ENCODE peak calls at places on chromosome 15, in eight cellular contexts. E is adrenal gland, K is pancreas, Y is transverse colon, W is IMR-90, Q is PC-9, H is tibial artery, V is fibroblast of lung. N is an unnamed sample.

GRCh38 chr15:90471126-90471525 is 58.6 kb upstream of the CRTC3 start:
- DNase-seq in E (no peak), K (no peak), Y (no peak), W (no peak), Q (no peak), H (no peak), V (no peak), N (no peak)

GRCh38 chr15:70902105-70902504 is 9.5 kb downstream of the LRRC49 start:
- DNase-seq in E (no peak), K (no peak), Y (peak; percentile 30), W (peak; percentile 95), Q (peak; percentile 50), H (no peak), V (peak; percentile 71), N (peak; percentile 63)

GRCh38 chr15:56736308-56736707 is 3.0 kb upstream of the ZNF280D start:
- DNase-seq in E (peak; percentile 36), K (no peak), Y (no peak), W (peak; percentile 61), Q (no peak), H (no peak), V (peak; percentile 60), N (no peak)

GRCh38 chr15:101126618-101127502 is 125.0 kb downstream of the CHSY1 start:
- DNase-seq in E (no peak), K (no peak), Y (no peak), W (peak; percentile 81), Q (no peak), H (no peak), V (peak; percentile 78), N (no peak)

GRCh38 chr15:62277816-62278394 is 112.8 kb upstream of the C2CD4B start:
- DNase-seq in E (no peak), K (no peak), Y (no peak), W (no peak), Q (no peak), H (no peak), V (no peak), N (no peak)

GRCh38 chr15:62904511-62904910 is 138.0 kb upstream of the TPM1 start:
- DNase-seq in E (no peak), K (no peak), Y (no peak), W (no peak), Q (no peak), H (no peak), V (peak; percentile 51), N (no peak)

GRCh38 chr15:81339321-81339720 is 15.4 kb upstream of the STARD5 start:
- DNase-seq in E (no peak), K (no peak), Y (no peak), W (no peak), Q (no peak), H (no peak), V (no peak), N (no peak)

GRCh38 chr15:80749589-80749988 is 29.6 kb upstream of the CEMIP start:
- DNase-seq in E (no peak), K (no peak), Y (no peak), W (peak; percentile 46), Q (no peak), H (no peak), V (no peak), N (no peak)

GRCh38 chr15:77411614-77411976 is 8.3 kb downstream of the PEAK1 start:
- DNase-seq in E (no peak), K (no peak), Y (no peak), W (no peak), Q (no peak), H (no peak), V (no peak), N (no peak)

GRCh38 chr15:44038801-44039200 is 156.3 kb downstream of the FRMD5 start:
- DNase-seq in E (no peak), K (no peak), Y (no peak), W (peak; percentile 66), Q (peak; percentile 39), H (no peak), V (peak; percentile 41), N (peak; percentile 88)

GRCh38 chr15:69451951-69452701 is 492 bp upstream of the RPLP1 start:
- DNase-seq in E (no peak), K (no peak), Y (no peak), W (peak; percentile 56), Q (peak; percentile 8), H (no peak), V (peak; percentile 70), N (no peak)

GRCh38 chr15:68470049-68470738 is 38.2 kb upstream of the ITGA11 start:
- DNase-seq in E (no peak), K (no peak), Y (no peak), W (no peak), Q (no peak), H (no peak), V (no peak), N (no peak)

GRCh38 chr15:61839541-61839940 is 220.7 kb downstream of the VPS13C start:
- DNase-seq in E (no peak), K (no peak), Y (no peak), W (peak; percentile 20), Q (no peak), H (no peak), V (peak; percentile 31), N (no peak)

GRCh38 chr15:92392966-92393286 is 755 bp upstream of the ST8SIA2 start:
- DNase-seq in E (no peak), K (no peak), Y (no peak), W (no peak), Q (no peak), H (no peak), V (no peak), N (no peak)

GRCh38 chr15:92393994-92394326 is 279 bp downstream of the ST8SIA2 start:
- DNase-seq in E (no peak), K (no peak), Y (no peak), W (no peak), Q (no peak), H (no peak), V (no peak), N (no peak)

GRCh38 chr15:92393287-92393993 is at the start of gene ST8SIA2:
- DNase-seq in E (no peak), K (no peak), Y (no peak), W (no peak), Q (no peak), H (no peak), V (peak; percentile 3), N (no peak)

GRCh38 chr15:92392462-92392861 is 1.2 kb upstream of the ST8SIA2 start:
- DNase-seq in E (no peak), K (no peak), Y (no peak), W (no peak), Q (no peak), H (no peak), V (no peak), N (no peak)

DNA sequence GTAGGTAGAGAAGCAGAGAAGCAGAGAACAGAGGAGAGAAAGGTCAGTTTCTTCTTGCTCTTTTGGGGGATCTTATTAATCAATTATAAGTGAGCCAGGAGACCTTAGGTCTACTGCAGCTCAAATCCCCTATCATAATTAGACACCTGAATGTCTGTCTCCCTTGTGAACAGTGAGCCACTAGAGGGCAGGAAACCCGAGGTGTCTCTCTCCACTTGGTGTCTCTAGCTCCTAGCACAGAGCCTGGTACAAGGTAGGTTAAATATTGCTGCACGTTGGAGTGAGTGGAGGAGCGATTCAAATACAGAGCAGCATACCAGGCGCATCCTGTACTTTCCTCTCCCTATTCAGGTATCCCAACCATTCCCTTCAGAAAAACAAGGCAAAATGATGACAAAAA is 2.0 kb upstream of the ST8SIA2 start:
- DNase-seq in E (peak; percentile 13), K (no peak), Y (no peak), W (peak; percentile 1), Q (peak; percentile 3), H (no peak), V (peak; percentile 20), N (no peak)
- H3K4me3 ChIP-seq in E (no peak overlapping the region), K (no peak overlapping the region), Y (no peak overlapping the region), W (no peak overlapping the region), Q (no peak overlapping the region), H (no peak overlapping the region), V (no peak overlapping the region), N (no peak overlapping the region)

GRCh38 chr15:74482661-74483060 is 21.7 kb upstream of the UBL7 start:
- DNase-seq in E (no peak), K (no peak), Y (no peak), W (no peak), Q (no peak), H (no peak), V (no peak), N (no peak)
- TF ChIP-seq CTCF in E (no peak), K (no peak), Y (no peak), W (no peak), Q (no peak), H (no peak), V (no peak), N (peak; percentile 11)

GRCh38 chr15:41566121-41566885 is 7.3 kb downstream of the TYRO3 start:
- DNase-seq in E (no peak), K (no peak), Y (no peak), W (no peak), Q (no peak), H (no peak), V (no peak), N (no peak)
- H3K36me3 ChIP-seq in E (no peaks in the 10 kb centered on the region), K (no peaks in the 10 kb centered on the region), Y (no peaks in the 10 kb centered on the region), W (peaks cover 11% of the 10 kb centered on the region), Q (no peaks in the 10 kb centered on the region), H (no peaks in the 10 kb centered on the region), V (no peaks in the 10 kb centered on the region), N (no peaks in the 10 kb centered on the region)

GRCh38 chr15:45644437-45644836 is 9.6 kb downstream of the SQOR start:
- DNase-seq in E (no peak), K (no peak), Y (no peak), W (no peak), Q (no peak), H (no peak), V (no peak), N (no peak)
- H3K4me3 ChIP-seq in E (no peak overlapping the region), K (no peak overlapping the region), Y (no peak overlapping the region), W (no peak overlapping the region), Q (no peak overlapping the region), H (no peak overlapping the region), V (no peak overlapping the region), N (no peak overlapping the region)

GRCh38 chr15:73284073-73284472 is 84.7 kb downstream of the HCN4 start:
- DNase-seq in E (no peak), K (no peak), Y (no peak), W (peak; percentile 43), Q (no peak), H (no peak), V (peak; percentile 54), N (no peak)
- TF ChIP-seq CTCF in E (peak; percentile 20), K (no peak), Y (no peak), W (peak; percentile 54), Q (peak; percentile 62), H (peak; percentile 34), V (peak; percentile 23), N (no peak)

DNA sequence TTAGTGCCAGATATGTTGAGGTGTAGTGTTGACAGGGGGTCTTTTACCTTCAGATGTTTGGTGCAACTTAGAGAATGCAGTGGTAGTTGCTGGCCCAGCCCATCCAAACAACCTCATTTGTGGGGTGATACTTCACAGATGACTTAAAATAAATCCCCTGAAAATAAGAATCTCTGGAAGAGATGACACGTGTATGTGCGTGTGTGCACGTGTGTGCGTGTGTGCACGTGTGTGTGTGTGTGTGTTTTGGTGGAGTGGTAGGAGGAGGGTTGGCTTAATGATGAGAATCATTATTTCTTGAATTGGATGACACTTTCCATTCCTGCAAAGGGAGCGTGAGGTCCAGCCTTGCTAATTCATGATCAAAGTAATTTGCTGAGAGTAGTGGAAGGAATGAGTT is 31.9 kb downstream of the SNRPN start:
- DNase-seq in E (no peak), K (no peak), Y (no peak), W (no peak), Q (no peak), H (no peak), V (no peak), N (no peak)
- H3K36me3 ChIP-seq in E (no peaks in the 10 kb centered on the region), K (peaks cover 18% of the 10 kb centered on the region), Y (peaks cover 39% of the 10 kb centered on the region), W (peaks cover 21% of the 10 kb centered on the region), Q (no peaks in the 10 kb centered on the region), H (peaks cover 85% of the 10 kb centered on the region), V (no peaks in the 10 kb centered on the region), N (no peaks in the 10 kb centered on the region)